ENCODE peak calls at places on chromosomes 1 and 21, in seven cellular contexts. A is H1, U is IMR-90, C is K562, J is HepG2, L is GM12878, X is A549. W is an unnamed sample.

GRCh38 chr1:221759436-221759835 is 17.5 kb upstream of the DUSP10 start:
- DNase-seq in A (no peak), U (peak), C (no peak), J (no peak), L (no peak), X (no peak), W (no peak)

GRCh38 chr1:228337031-228337564 is 69.5 kb downstream of the TRIM11 start:
- DNase-seq in A (peak), U (no peak), C (no peak), J (no peak), L (no peak), X (no peak), W (no peak)

GRCh38 chr1:212791261-212791675 is 309 bp downstream of the NSL1 start:
- DNase-seq in A (no peak), U (peak), C (peak), J (no peak), L (no peak), X (peak), W (no peak)

GRCh38 chr1:14970115-14970798 is 183.3 kb upstream of the TMEM51 start:
- DNase-seq in A (no peak), U (peak), C (peak), J (peak), L (no peak), X (peak), W (peak)

GRCh38 chr1:211876849-211877248 is 46.3 kb upstream of the LPGAT1 start:
- DNase-seq in A (no peak), U (no peak), C (no peak), J (no peak), L (no peak), X (no peak), W (no peak)

GRCh38 chr21:44291078-44291935 is 5.6 kb downstream of the AIRE start:
- DNase-seq in A (no peak), U (no peak), C (no peak), J (no peak), L (no peak), X (no peak), W (no peak)

GRCh38 chr1:34684246-34684645 is 70.6 kb upstream of the GJB5 start:
- DNase-seq in A (peak), U (no peak), C (no peak), J (no peak), L (no peak), X (no peak), W (no peak)

GRCh38 chr21:44592446-44593365 is at the start of gene KRTAP10-6:
- DNase-seq in A (peak), U (no peak), C (no peak), J (no peak), L (no peak), X (no peak), W (no peak)

GRCh38 chr1:63691672-63692425 is 82.0 kb upstream of the ROR1 start:
- DNase-seq in A (no peak), U (peak), C (peak), J (peak), L (no peak), X (peak), W (peak)

GRCh38 chr21:45362748-45363145 is 42.2 kb upstream of the COL18A1 start:
- DNase-seq in A (no peak), U (no peak), C (no peak), J (no peak), L (no peak), X (no peak), W (no peak)

GRCh38 chr1:31502926-31503511 is 73.3 kb upstream of the TINAGL1 start:
- DNase-seq in A (peak), U (no peak), C (no peak), J (no peak), L (no peak), X (no peak), W (no peak)

GRCh38 chr1:155609515-155610256 is at the start of gene MSTO1:
- DNase-seq in A (peak), U (peak), C (peak), J (peak), L (peak), X (peak), W (peak)

GRCh38 chr21:44616591-44616926 is 4.7 kb downstream of the KRTAP10-8 start:
- DNase-seq in A (peak), U (no peak), C (no peak), J (no peak), L (no peak), X (no peak), W (no peak)

GRCh38 chr1:247331172-247331525 is 518 bp downstream of the ZNF496 start:
- DNase-seq in A (peak), U (peak), C (peak), J (peak), L (no peak), X (peak), W (peak)

GRCh38 chr1:66940968-66941367 is 16.2 kb downstream of the MIER1 start:
- DNase-seq in A (no peak), U (peak), C (no peak), J (peak), L (no peak), X (no peak), W (no peak)

GRCh38 chr1:84758968-84759491 is 68.8 kb upstream of the SSX2IP start:
- DNase-seq in A (no peak), U (peak), C (no peak), J (no peak), L (no peak), X (no peak), W (no peak)

GRCh38 chr1:69373520-69373919 is 194.2 kb upstream of the LRRC7 start:
- DNase-seq in A (no peak), U (no peak), C (no peak), J (no peak), L (no peak), X (no peak), W (no peak)

GRCh38 chr1:15509586-15509985 is 14.4 kb downstream of the CASP9 start:
- DNase-seq in A (no peak), U (no peak), C (no peak), J (no peak), L (no peak), X (no peak), W (no peak)

GRCh38 chr1:43548285-43549271 is 17.9 kb downstream of the PTPRF start:
- DNase-seq in A (no peak), U (no peak), C (no peak), J (peak), L (no peak), X (peak), W (no peak)

GRCh38 chr21:39671986-39672385 is 59.2 kb downstream of the B3GALT5 start:
- DNase-seq in A (no peak), U (no peak), C (no peak), J (no peak), L (no peak), X (no peak), W (no peak)

GRCh38 chr1:27099904-27100796 is 54.8 kb downstream of the SLC9A1 start:
- DNase-seq in A (peak), U (no peak), C (peak), J (no peak), L (no peak), X (no peak), W (no peak)

GRCh38 chr21:34969431-34970036 is 79.6 kb downstream of the RUNX1 start:
- DNase-seq in A (no peak), U (no peak), C (no peak), J (no peak), L (no peak), X (no peak), W (no peak)

GRCh38 chr1:61358770-61359455 is 276.6 kb downstream of the NFIA start:
- DNase-seq in A (no peak), U (no peak), C (no peak), J (no peak), L (no peak), X (no peak), W (no peak)

GRCh38 chr1:59230622-59231021 is 66.3 kb upstream of the FGGY start:
- DNase-seq in A (no peak), U (no peak), C (no peak), J (no peak), L (no peak), X (no peak), W (no peak)

GRCh38 chr1:239719642-239720258 is 333.4 kb downstream of the CHRM3 start:
- DNase-seq in A (no peak), U (no peak), C (no peak), J (no peak), L (no peak), X (no peak), W (no peak)

GRCh38 chr1:204530932-204531331 is 14.7 kb downstream of the MDM4 start:
- DNase-seq in A (no peak), U (peak), C (no peak), J (no peak), L (peak), X (no peak), W (no peak)

GRCh38 chr1:210878564-210878963 is 255.4 kb downstream of the KCNH1 start:
- DNase-seq in A (no peak), U (no peak), C (no peak), J (no peak), L (no peak), X (no peak), W (no peak)

GRCh38 chr1:200488375-200489165 is 78.7 kb upstream of the ZNF281 start:
- DNase-seq in A (peak), U (peak), C (peak), J (peak), L (peak), X (peak), W (peak)

GRCh38 chr1:187692799-187693198 is 864.0 kb downstream of the PLA2G4A start:
- DNase-seq in A (no peak), U (no peak), C (no peak), J (no peak), L (no peak), X (no peak), W (no peak)

GRCh38 chr21:43917515-43918384 is 52.7 kb downstream of the AGPAT3 start:
- DNase-seq in A (no peak), U (no peak), C (peak), J (peak), L (peak), X (no peak), W (peak)

GRCh38 chr1:115969509-115969908 is 6.8 kb upstream of the SLC22A15 start:
- DNase-seq in A (peak), U (no peak), C (peak), J (no peak), L (no peak), X (no peak), W (peak)

GRCh38 chr21:29342394-29342957 is 43.8 kb downstream of the BACH1 start:
- DNase-seq in A (no peak), U (peak), C (no peak), J (no peak), L (peak), X (peak), W (no peak)

GRCh38 chr1:7948950-7949349 is 8.3 kb upstream of the TNFRSF9 start:
- DNase-seq in A (no peak), U (peak), C (no peak), J (no peak), L (no peak), X (no peak), W (no peak)

GRCh38 chr1:234710936-234711335 is 101.0 kb upstream of the IRF2BP2 start:
- DNase-seq in A (no peak), U (no peak), C (no peak), J (no peak), L (no peak), X (no peak), W (no peak)

GRCh38 chr1:30330644-30331043 is 392.7 kb downstream of the MATN1 start:
- DNase-seq in A (peak), U (no peak), C (no peak), J (no peak), L (no peak), X (no peak), W (no peak)

GRCh38 chr1:163673076-163673475 is 351.3 kb downstream of the NUF2 start:
- DNase-seq in A (no peak), U (no peak), C (no peak), J (no peak), L (no peak), X (no peak), W (no peak)

GRCh38 chr1:9161963-9162362 is 33.1 kb upstream of the GPR157 start:
- DNase-seq in A (no peak), U (no peak), C (no peak), J (no peak), L (no peak), X (no peak), W (no peak)

DNA sequence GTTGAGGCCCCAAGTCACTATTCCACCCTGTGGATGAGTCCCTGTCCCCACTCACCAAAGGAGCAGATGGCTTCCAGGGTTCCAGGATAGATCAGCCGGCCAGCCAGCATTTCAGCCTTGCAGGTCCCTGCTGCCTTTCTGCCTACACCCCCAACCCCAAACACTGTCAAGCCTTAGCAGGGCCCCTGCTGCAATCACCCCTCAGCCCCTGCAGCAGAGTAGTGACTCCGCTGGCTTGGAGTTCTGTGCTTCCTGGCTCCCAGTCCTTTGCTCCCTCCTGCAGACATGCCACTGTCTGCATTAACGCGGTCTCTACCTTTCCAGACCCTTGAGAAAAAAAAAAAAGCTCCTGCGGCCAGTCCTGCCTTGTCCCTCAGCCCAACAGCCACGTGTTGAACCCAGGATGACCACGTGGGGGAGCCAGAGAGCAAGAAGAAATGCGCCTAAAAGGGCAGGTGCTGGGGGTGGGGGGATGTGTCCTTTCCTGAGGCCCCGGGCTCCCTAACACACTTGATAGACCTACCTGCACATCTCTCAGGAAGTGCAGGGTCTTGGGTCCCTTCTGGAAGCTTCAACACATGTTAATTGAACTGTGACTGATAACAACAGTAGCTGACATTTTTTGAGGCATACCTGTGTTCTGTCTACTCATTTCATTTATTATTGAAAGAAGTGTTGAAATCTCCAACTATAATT is 37.4 kb downstream of the RASSF5 start:
- DNase-seq in A (peak), U (peak), C (peak), J (peak), L (no peak), X (peak), W (peak)
- H3K4me2 ChIP-seq in A (peak), U (no peak), C (no peak), J (no peak), L (no peak), X (no peak), W (peak)

DNA sequence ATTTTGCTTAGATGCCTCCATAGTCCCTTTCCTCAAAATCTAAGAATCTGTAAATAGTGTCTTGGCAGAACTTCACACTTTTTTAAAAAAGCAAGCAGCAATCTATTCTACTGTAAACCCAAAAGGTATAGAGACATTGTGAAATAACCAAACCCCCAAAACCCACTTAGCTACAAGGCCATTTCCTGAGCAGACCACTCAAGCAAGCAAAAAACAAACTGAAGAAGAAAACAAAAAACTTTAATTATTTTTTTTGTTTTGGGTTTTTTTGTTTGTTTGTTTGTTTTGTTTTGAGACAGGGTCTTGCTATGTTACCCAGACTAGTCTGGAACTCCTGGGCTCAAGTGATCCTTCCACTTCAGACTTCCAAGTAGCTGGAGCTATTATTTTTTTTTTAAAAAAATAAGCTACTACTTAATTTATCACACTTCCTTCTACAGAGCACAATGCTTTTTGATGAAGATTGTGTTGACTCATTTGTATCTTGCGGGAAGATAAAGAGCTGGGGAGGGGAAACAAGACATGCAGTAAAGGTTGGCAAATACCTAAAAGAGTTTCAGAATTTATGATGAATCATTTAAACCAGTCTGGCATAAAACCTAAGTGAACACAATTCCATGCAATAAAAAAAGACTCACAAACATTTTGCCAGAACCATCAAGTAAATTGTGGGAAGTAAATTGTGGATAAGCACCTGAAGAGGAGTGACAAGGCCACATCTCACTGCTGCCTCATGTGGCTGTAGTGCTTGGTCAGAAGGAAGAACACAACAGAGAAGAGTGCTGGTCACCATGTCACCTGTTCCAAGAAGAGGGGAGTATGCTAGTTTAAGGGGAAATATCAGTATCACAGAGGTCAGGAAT is 2.7 kb upstream of the PTPN22 start:
- DNase-seq in A (no peak), U (peak), C (peak), J (peak), L (peak), X (peak), W (peak)
- TF ChIP-seq CEBPB in A (no peak), U (no peak), C (no peak), J (no peak), L (no peak), X (no peak), W (no peak)

GRCh38 chr1:100441651-100442050 is 89.3 kb downstream of the CDC14A start:
- DNase-seq in A (no peak), U (no peak), C (no peak), J (no peak), L (no peak), X (no peak), W (no peak)

GRCh38 chr1:100443739-100444571 is 91.6 kb downstream of the CDC14A start:
- DNase-seq in A (no peak), U (peak), C (no peak), J (no peak), L (peak), X (no peak), W (no peak)

GRCh38 chr1:100438375-100438774 is 86.1 kb downstream of the CDC14A start:
- DNase-seq in A (no peak), U (no peak), C (no peak), J (no peak), L (no peak), X (no peak), W (no peak)

GRCh38 chr1:100438789-100439188 is 86.5 kb downstream of the CDC14A start:
- DNase-seq in A (no peak), U (no peak), C (no peak), J (no peak), L (no peak), X (no peak), W (no peak)

GRCh38 chr1:100440075-100440809 is 87.9 kb downstream of the CDC14A start:
- DNase-seq in A (no peak), U (no peak), C (peak), J (peak), L (no peak), X (no peak), W (no peak)
- H3K4me2 ChIP-seq in A (no peak), U (no peak), C (peak), J (no peak), L (no peak), X (no peak), W (no peak)

GRCh38 chr1:46969014-46969619 is 27.8 kb upstream of the CYP4A11 start:
- DNase-seq in A (no peak), U (no peak), C (peak), J (no peak), L (no peak), X (peak), W (no peak)
- TF ChIP-seq CEBPB in A (no peak), U (no peak), C (no peak), J (no peak), L (no peak), X (no peak), W (no peak)

GRCh38 chr1:179831852-179832699 is 45.5 kb downstream of the TOR1AIP2 start:
- DNase-seq in A (peak), U (peak), C (no peak), J (no peak), L (no peak), X (no peak), W (no peak)
- H3K4me2 ChIP-seq in A (no peak), U (no peak), C (no peak), J (no peak), L (no peak), X (no peak), W (no peak)

GRCh38 chr1:36463773-36464604 is at the start of gene MRPS15:
- DNase-seq in A (peak), U (peak), C (peak), J (peak), L (peak), X (peak), W (peak)
- TF ChIP-seq CEBPB in A (peak), U (peak), C (peak), J (peak), L (peak), X (peak), W (peak)

DNA sequence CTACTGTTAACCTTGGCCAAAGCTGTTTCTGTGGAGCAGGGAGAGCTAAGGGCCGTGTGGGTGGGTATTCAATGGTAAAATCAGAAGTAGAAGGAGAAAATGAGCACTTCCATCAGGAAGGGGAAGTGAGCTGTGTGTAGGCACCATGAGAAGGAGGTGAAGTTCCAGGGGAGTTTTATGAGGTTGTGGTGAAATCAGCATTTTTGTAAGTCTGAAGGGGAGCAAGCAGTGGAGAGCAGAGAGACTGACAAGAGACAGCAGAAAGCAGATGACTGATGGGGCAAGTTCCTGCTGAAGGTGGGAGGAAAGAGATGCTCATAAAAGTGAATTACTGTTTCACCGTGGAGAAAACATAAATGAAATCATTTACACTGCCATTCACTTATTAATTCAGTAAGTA is 2.7 kb upstream of the GPR88 start:
- DNase-seq in A (no peak), U (no peak), C (no peak), J (no peak), L (no peak), X (no peak), W (no peak)
- H3K4me2 ChIP-seq in A (no peak), U (no peak), C (no peak), J (no peak), L (peak), X (no peak), W (no peak)

DNA sequence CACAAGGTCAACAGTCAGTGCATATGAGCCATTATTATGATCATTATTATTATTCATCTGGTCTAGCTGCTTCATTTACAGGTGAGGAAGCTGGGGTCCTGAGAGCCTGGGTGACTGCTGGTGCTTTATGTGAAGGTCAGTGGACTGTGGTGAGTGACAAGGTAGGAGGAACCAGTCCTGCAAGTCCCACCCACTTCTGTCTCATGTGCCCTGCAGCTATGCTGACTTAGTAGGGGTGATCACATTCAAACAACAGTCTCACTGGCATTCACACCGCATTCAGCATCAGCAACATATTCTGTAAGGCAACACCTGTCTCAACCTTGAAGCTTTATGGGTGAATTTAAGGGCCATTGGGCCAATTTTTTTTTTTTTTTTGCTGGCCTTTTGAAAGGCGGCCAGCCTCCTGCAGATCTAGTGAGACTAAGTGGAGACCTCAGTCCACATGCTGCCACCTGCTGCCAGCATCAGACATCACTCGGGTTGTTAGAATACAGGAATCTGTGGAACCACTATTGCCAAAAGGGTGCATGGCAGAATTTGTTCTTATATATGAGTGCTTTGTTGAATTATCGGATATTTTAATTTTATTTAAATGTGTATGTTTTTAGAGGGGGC is 59.9 kb upstream of the CACNA1E start:
- DNase-seq in A (peak), U (peak), C (peak), J (peak), L (no peak), X (peak), W (peak)
- TF ChIP-seq CEBPB in A (no peak), U (no peak), C (no peak), J (no peak), L (no peak), X (no peak), W (no peak)

W was measured in HCT116.